ENCODE peak calls at places on chromosomes 5 and 9, in ten cellular contexts. B is transverse colon, W is Peyer's patch, V is K562, Z is omental fat pad, C is mucosa of descending colon, H is IMR-90, K is psoas muscle, E is heart right ventricle, J is fibroblast of the aortic adventitia. Q is an unnamed sample.

GRCh38 chr5:90802695-90803317 is 244.2 kb downstream of the ADGRV1 start:
- DNase-seq in B (peak), W (no peak), V (peak), Z (no peak), C (no peak), H (peak), K (no peak), E (no peak), J (peak), Q (no peak)

GRCh38 chr9:6692891-6693361 is 47.4 kb upstream of the GLDC start:
- DNase-seq in B (no peak), W (peak), V (no peak), Z (no peak), C (no peak), H (no peak), K (no peak), E (no peak), J (no peak), Q (no peak)

GRCh38 chr5:164203581-164204225 is 698.3 kb downstream of the MAT2B start:
- DNase-seq in B (no peak), W (no peak), V (no peak), Z (no peak), C (no peak), H (peak), K (no peak), E (no peak), J (peak), Q (no peak)

GRCh38 chr5:127562252-127562651 is 44.8 kb downstream of the PRRC1 start:
- DNase-seq in B (no peak), W (no peak), V (peak), Z (no peak), C (no peak), H (no peak), K (no peak), E (no peak), J (peak), Q (no peak)

GRCh38 chr5:34682926-34683623 is 26.9 kb downstream of the RAI14 start:
- DNase-seq in B (peak), W (no peak), V (no peak), Z (no peak), C (peak), H (peak), K (no peak), E (no peak), J (peak), Q (no peak)

GRCh38 chr5:51187953-51188591 is 195.2 kb upstream of the ISL1 start:
- DNase-seq in B (no peak), W (no peak), V (no peak), Z (no peak), C (no peak), H (no peak), K (no peak), E (no peak), J (no peak), Q (no peak)

GRCh38 chr5:173513521-173513991 is 102.9 kb downstream of the BOD1 start:
- DNase-seq in B (no peak), W (no peak), V (no peak), Z (no peak), C (no peak), H (peak), K (no peak), E (no peak), J (peak), Q (no peak)

GRCh38 chr9:5632540-5632939 is 3.6 kb downstream of the RIC1 start:
- DNase-seq in B (no peak), W (no peak), V (no peak), Z (no peak), C (no peak), H (no peak), K (no peak), E (no peak), J (no peak), Q (no peak)

GRCh38 chr9:114141553-114142548 is 13.5 kb upstream of the COL27A1 start:
- DNase-seq in B (no peak), W (peak), V (no peak), Z (peak), C (no peak), H (peak), K (no peak), E (no peak), J (peak), Q (no peak)

GRCh38 chr5:158194561-158194961 is 335.6 kb upstream of the CLINT1 start:
- DNase-seq in B (no peak), W (peak), V (no peak), Z (no peak), C (no peak), H (no peak), K (no peak), E (no peak), J (no peak), Q (no peak)

GRCh38 chr9:105114956-105115728 is 129.3 kb upstream of the SLC44A1 start:
- DNase-seq in B (peak), W (peak), V (peak), Z (no peak), C (peak), H (peak), K (peak), E (no peak), J (no peak), Q (peak)

GRCh38 chr9:84322830-84323229 is 17.7 kb downstream of the SLC28A3 start:
- DNase-seq in B (no peak), W (no peak), V (no peak), Z (no peak), C (no peak), H (peak), K (no peak), E (no peak), J (peak), Q (no peak)

GRCh38 chr9:133589454-133590227 is 19.5 kb downstream of the FAM163B start:
- DNase-seq in B (no peak), W (no peak), V (peak), Z (no peak), C (no peak), H (no peak), K (no peak), E (no peak), J (no peak), Q (no peak)

GRCh38 chr5:150066901-150067396 is 19.4 kb downstream of the CSF1R start:
- DNase-seq in B (no peak), W (no peak), V (no peak), Z (no peak), C (no peak), H (peak), K (peak), E (no peak), J (peak), Q (no peak)

GRCh38 chr5:178801021-178801420 is 58.7 kb upstream of the ZNF354B start:
- DNase-seq in B (no peak), W (no peak), V (no peak), Z (no peak), C (no peak), H (no peak), K (no peak), E (no peak), J (no peak), Q (no peak)

GRCh38 chr9:118326326-118326725 is 622.1 kb downstream of the TLR4 start:
- DNase-seq in B (no peak), W (no peak), V (no peak), Z (no peak), C (no peak), H (no peak), K (no peak), E (no peak), J (no peak), Q (no peak)

GRCh38 chr5:139181835-139182452 is 16.2 kb downstream of the SIL1 start:
- DNase-seq in B (peak), W (no peak), V (no peak), Z (no peak), C (no peak), H (peak), K (no peak), E (no peak), J (peak), Q (no peak)

GRCh38 chr9:85723220-85723619 is 18.5 kb downstream of the AGTPBP1 start:
- DNase-seq in B (no peak), W (peak), V (no peak), Z (no peak), C (peak), H (no peak), K (no peak), E (peak), J (no peak), Q (no peak)

GRCh38 chr5:166086568-166086967 is 2204.9 kb upstream of the WWC1 start:
- DNase-seq in B (no peak), W (no peak), V (no peak), Z (no peak), C (no peak), H (no peak), K (no peak), E (no peak), J (no peak), Q (no peak)

GRCh38 chr5:107713228-107713627 is 42.5 kb upstream of the EFNA5 start:
- DNase-seq in B (no peak), W (no peak), V (no peak), Z (no peak), C (no peak), H (no peak), K (no peak), E (no peak), J (no peak), Q (no peak)

GRCh38 chr9:23725279-23725946 is 100.6 kb downstream of the ELAVL2 start:
- DNase-seq in B (no peak), W (no peak), V (no peak), Z (no peak), C (no peak), H (no peak), K (no peak), E (no peak), J (no peak), Q (no peak)

GRCh38 chr5:16886366-16886736 is 49.7 kb downstream of the MYO10 start:
- DNase-seq in B (no peak), W (no peak), V (no peak), Z (no peak), C (no peak), H (peak), K (no peak), E (no peak), J (peak), Q (no peak)

GRCh38 chr5:137370511-137371071 is 128.5 kb downstream of the SPOCK1 start:
- DNase-seq in B (no peak), W (no peak), V (no peak), Z (no peak), C (no peak), H (no peak), K (no peak), E (no peak), J (no peak), Q (no peak)

GRCh38 chr5:5739490-5739945 is 317.0 kb downstream of the ICE1 start:
- DNase-seq in B (no peak), W (no peak), V (no peak), Z (no peak), C (no peak), H (no peak), K (no peak), E (no peak), J (no peak), Q (no peak)

GRCh38 chr5:180130291-180130869 is 58.8 kb upstream of the RNF130 start:
- DNase-seq in B (no peak), W (peak), V (no peak), Z (peak), C (no peak), H (no peak), K (peak), E (no peak), J (no peak), Q (no peak)

GRCh38 chr9:76441551-76442322 is 17.2 kb upstream of the GCNT1 start:
- DNase-seq in B (no peak), W (no peak), V (peak), Z (no peak), C (no peak), H (peak), K (no peak), E (no peak), J (peak), Q (no peak)

GRCh38 chr5:18881615-18882014 is 1106.4 kb downstream of the CDH18 start:
- DNase-seq in B (no peak), W (no peak), V (no peak), Z (no peak), C (no peak), H (no peak), K (no peak), E (no peak), J (no peak), Q (no peak)

GRCh38 chr5:135038202-135038828 is 4.3 kb upstream of the PITX1 start:
- DNase-seq in B (no peak), W (no peak), V (no peak), Z (no peak), C (no peak), H (no peak), K (peak), E (no peak), J (no peak), Q (no peak)

GRCh38 chr5:133430095-133430494 is 182.2 kb downstream of the FSTL4 start:
- DNase-seq in B (no peak), W (no peak), V (no peak), Z (no peak), C (no peak), H (no peak), K (no peak), E (no peak), J (no peak), Q (no peak)

GRCh38 chr5:19853616-19854240 is 134.3 kb downstream of the CDH18 start:
- DNase-seq in B (no peak), W (no peak), V (no peak), Z (no peak), C (no peak), H (peak), K (no peak), E (no peak), J (peak), Q (no peak)

GRCh38 chr9:134624119-134624826 is 17.3 kb upstream of the COL5A1 start:
- DNase-seq in B (no peak), W (no peak), V (no peak), Z (no peak), C (no peak), H (no peak), K (no peak), E (no peak), J (peak), Q (peak)

GRCh38 chr5:142386151-142387021 is 61.6 kb upstream of the SPRY4 start:
- DNase-seq in B (no peak), W (no peak), V (no peak), Z (no peak), C (no peak), H (no peak), K (no peak), E (no peak), J (no peak), Q (no peak)

DNA sequence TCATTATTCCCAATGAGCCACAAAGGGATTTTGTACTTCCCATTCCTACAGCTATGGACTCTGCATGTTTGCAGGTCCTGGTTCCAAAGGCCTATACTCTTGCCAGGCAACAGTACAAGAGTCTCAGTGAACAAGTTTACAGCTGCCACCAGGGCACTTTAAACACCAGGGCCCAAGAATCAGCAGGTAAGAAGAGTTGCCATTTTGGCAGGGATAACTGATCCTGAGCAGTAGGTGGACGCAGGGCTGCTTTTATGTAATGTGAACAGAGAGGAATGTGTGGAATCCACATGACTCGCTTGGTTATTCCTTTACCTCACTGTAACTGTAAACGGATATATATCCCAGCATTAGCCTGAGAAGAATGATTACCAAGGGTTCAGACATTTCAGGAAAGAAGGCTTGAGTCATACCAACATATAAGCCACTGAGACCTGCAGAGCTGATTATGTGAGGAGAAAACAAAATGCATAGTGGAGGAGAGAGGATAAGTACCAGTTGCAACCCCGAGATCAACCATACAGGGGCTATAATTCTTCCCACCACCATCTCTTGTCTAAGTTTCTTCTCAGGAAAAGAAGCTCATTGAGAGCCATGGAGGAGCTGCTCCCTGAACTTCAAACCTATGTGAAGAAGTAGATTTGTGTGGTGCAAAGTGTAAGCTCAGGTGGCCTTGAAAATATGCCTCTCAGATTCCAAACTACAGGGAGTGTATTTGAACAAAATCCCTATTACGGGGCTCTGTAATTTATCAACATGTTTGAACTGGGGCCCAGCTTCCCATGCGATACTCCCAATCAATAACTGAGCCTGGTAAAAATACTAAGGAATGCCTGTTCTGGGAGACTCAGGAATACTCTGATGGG is 24.6 kb downstream of the RAPGEF6 start:
- DNase-seq in B (no peak), W (no peak), V (no peak), Z (no peak), C (no peak), H (peak), K (no peak), E (no peak), J (peak), Q (no peak)
- TF ChIP-seq CTCF in B (no peak), W (no peak), V (no peak), Z (no peak), C (no peak), H (no peak), K (no peak), E (no peak), J (no peak), Q (no peak)

GRCh38 chr5:122759740-122760139 is 15.1 kb upstream of the SNX2 start:
- DNase-seq in B (no peak), W (no peak), V (no peak), Z (no peak), C (no peak), H (no peak), K (no peak), E (no peak), J (no peak), Q (no peak)
- TF ChIP-seq CTCF in B (no peak), W (no peak), V (no peak), Z (no peak), C (no peak), H (no peak), K (no peak), E (no peak), J (no peak), Q (no peak)

DNA sequence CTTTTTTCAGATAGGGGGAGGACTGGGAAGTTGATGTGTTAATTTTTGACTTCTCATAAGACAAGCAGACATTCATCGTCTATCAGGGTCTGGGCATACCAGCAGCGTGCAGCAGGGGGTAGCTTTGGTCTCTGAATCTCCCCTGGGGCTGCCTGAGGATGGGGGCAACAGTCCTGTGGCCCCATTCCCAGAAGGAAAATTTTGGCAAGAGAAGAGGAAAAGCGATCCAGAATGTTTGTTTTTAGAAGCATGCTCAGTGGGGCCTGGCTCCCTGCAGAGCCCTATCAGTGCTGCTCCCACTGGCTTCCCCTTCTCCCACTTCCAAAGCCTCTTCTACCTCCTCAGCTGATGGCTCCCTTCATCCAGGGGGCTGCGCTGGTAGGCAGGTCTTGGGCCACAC is 194.8 kb upstream of the IL12B start:
- DNase-seq in B (no peak), W (no peak), V (no peak), Z (no peak), C (no peak), H (no peak), K (no peak), E (no peak), J (peak), Q (no peak)
- TF ChIP-seq CTCF in B (no peak), W (no peak), V (no peak), Z (no peak), C (no peak), H (peak), K (no peak), E (peak), J (no peak), Q (no peak)

GRCh38 chr5:167356374-167356773 is 935.1 kb upstream of the WWC1 start:
- DNase-seq in B (no peak), W (no peak), V (no peak), Z (no peak), C (no peak), H (no peak), K (no peak), E (no peak), J (no peak), Q (no peak)
- TF ChIP-seq CTCF in B (no peak), W (no peak), V (no peak), Z (no peak), C (no peak), H (no peak), K (no peak), E (no peak), J (no peak), Q (no peak)

DNA sequence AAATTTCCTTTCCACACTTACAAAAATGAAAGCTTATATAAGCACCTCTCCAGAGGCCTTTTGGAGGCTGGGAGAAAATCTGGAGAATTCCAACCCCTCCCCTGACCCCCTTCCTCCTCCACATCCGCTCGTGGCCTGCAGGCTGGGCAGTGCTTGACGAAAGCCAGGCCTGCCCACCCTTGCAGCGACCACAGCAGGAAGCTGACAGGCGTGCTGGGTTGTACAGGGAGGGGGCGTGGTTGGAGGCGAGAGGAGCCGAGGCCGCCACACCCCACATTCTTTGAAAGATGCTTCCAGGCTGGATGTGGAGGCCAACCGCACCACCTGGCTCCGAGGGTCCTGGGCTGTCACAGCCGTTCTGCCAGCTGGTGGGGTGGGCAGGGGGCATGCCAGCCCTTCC is 47.8 kb upstream of the IER5L start:
- DNase-seq in B (peak), W (peak), V (peak), Z (no peak), C (peak), H (peak), K (peak), E (peak), J (peak), Q (no peak)
- TF ChIP-seq CTCF in B (no peak), W (no peak), V (no peak), Z (no peak), C (no peak), H (no peak), K (no peak), E (no peak), J (no peak), Q (no peak)

GRCh38 chr9:79170643-79171042 is 401.1 kb upstream of the TLE4 start:
- DNase-seq in B (no peak), W (no peak), V (no peak), Z (no peak), C (no peak), H (no peak), K (no peak), E (no peak), J (no peak), Q (no peak)

GRCh38 chr9:79173932-79174331 is 397.8 kb upstream of the TLE4 start:
- DNase-seq in B (no peak), W (no peak), V (no peak), Z (no peak), C (no peak), H (peak), K (no peak), E (no peak), J (no peak), Q (no peak)

DNA sequence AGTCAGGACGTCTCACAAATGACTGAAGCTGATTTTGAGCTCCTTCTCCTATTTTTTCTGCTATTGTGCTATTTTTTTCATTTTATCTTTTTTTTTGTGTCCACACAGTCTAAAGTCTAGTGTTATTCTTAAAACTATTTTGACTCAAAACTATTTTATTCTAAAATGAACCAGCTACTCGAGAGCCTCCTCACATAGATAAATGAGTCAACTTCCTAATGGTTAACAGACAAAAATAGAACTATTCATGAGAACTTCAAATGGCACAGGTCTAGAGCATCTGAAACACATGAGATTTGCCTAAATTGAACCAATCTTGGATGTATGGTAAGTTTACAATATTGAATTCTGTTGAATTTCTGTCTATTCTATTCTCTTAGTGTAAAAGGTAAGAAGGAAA is 395.5 kb upstream of the TLE4 start:
- DNase-seq in B (no peak), W (no peak), V (no peak), Z (no peak), C (no peak), H (peak), K (no peak), E (no peak), J (no peak), Q (no peak)
- TF ChIP-seq CTCF in B (no peak), W (no peak), V (no peak), Z (no peak), C (no peak), H (no peak), K (no peak), E (no peak), J (no peak), Q (no peak)

DNA sequence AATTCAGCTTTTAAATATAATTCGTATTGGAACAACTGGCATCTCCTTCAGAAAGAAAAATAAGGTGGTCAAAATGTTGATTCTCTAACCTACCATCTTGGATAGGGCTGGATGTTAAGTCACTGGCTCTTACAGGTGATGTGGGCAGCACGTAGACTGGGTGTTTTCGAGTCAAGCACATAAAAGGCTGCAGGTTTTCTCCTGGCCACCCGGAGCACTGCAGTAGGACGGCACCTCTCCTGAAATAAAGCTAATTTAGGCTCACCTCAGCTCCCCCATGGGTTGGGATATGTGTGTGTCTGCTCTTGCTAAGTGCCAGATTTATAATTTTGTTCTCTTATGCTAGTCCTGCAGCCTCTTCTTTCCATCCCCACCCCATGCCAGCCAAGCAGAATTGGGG is 80.3 kb downstream of the IQGAP2 start:
- DNase-seq in B (no peak), W (no peak), V (peak), Z (no peak), C (no peak), H (no peak), K (no peak), E (no peak), J (no peak), Q (no peak)
- TF ChIP-seq CTCF in B (no peak), W (no peak), V (peak), Z (no peak), C (no peak), H (no peak), K (no peak), E (no peak), J (no peak), Q (no peak)

Q was measured in CD14-positive monocyte.